ENCODE peak calls at places on chromosomes 16 and 17, in seven cellular contexts. D is IMR-90, M is H9, L is H1, V is mesenchymal stem cell, J is neuronal stem cell, Q is trophoblast cell. H is an unnamed sample.

GRCh38 chr17:81287155-81287554 is 8.0 kb downstream of the SLC38A10 start:
- DNase-seq in D (no peak), M (no peak), L (no peak), V (no peak), J (no peak), Q (no peak), H (no peak)

GRCh38 chr17:41865596-41865893 is 322 bp upstream of the KLHL11 start:
- DNase-seq in D (no peak), M (no peak), L (no peak), V (no peak), J (no peak), Q (peak; percentile 98), H (no peak)

GRCh38 chr17:56373981-56374380 is 219.5 kb upstream of the NOG start:
- DNase-seq in D (no peak), M (no peak), L (no peak), V (no peak), J (no peak), Q (no peak), H (peak; percentile 21)

GRCh38 chr17:50472286-50472685 is 3.6 kb upstream of the CHAD start:
- DNase-seq in D (no peak), M (no peak), L (no peak), V (no peak), J (no peak), Q (no peak), H (no peak)

GRCh38 chr16:1707193-1707790 is 1.3 kb downstream of the MAPK8IP3 start:
- DNase-seq in D (peak; percentile 40), M (no peak), L (no peak), V (peak; percentile 62), J (no peak), Q (no peak), H (peak; percentile 20)

GRCh38 chr17:17580662-17581470 is 10.6 kb downstream of the PEMT start:
- DNase-seq in D (peak; percentile 27), M (no peak), L (no peak), V (peak; percentile 13), J (no peak), Q (peak; percentile 75), H (no peak)

GRCh38 chr17:37488009-37488604 is 1.6 kb upstream of the DUSP14 start:
- DNase-seq in D (peak; percentile 99), M (no peak), L (no peak), V (peak; percentile 99), J (no peak), Q (peak; percentile 92), H (peak; percentile 83)

GRCh38 chr17:57109393-57110151 is 24.5 kb downstream of the AKAP1 start:
- DNase-seq in D (peak; percentile 5), M (peak; percentile 62), L (no peak), V (no peak), J (no peak), Q (no peak), H (peak; percentile 85)

GRCh38 chr17:78751447-78752067 is 30.5 kb downstream of the CYTH1 start:
- DNase-seq in D (no peak), M (no peak), L (no peak), V (no peak), J (no peak), Q (no peak), H (no peak)

GRCh38 chr16:57800213-57801097 is 1.8 kb downstream of the KIFC3 start:
- DNase-seq in D (no peak), M (no peak), L (no peak), V (peak; percentile 24), J (no peak), Q (no peak), H (peak; percentile 62)

GRCh38 chr17:41178843-41179616 is 1.0 kb upstream of the KRTAP4-2 start:
- DNase-seq in D (peak; percentile 15), M (no peak), L (no peak), V (no peak), J (no peak), Q (no peak), H (no peak)

GRCh38 chr17:72441899-72442298 is 321.1 kb downstream of the SOX9 start:
- DNase-seq in D (no peak), M (no peak), L (no peak), V (no peak), J (no peak), Q (no peak), H (no peak)

GRCh38 chr17:59666235-59666634 is 41.0 kb downstream of the PTRH2 start:
- DNase-seq in D (no peak), M (no peak), L (no peak), V (no peak), J (no peak), Q (no peak), H (no peak)

GRCh38 chr16:87464691-87465300 is 28.0 kb downstream of the ZCCHC14 start:
- DNase-seq in D (peak; percentile 96), M (no peak), L (no peak), V (peak; percentile 100), J (no peak), Q (peak; percentile 91), H (no peak)

GRCh38 chr16:53098526-53099317 is 43.9 kb downstream of the CHD9 start:
- DNase-seq in D (peak; percentile 96), M (peak; percentile 67), L (peak; percentile 66), V (peak; percentile 96), J (peak; percentile 44), Q (peak; percentile 85), H (peak; percentile 75)

GRCh38 chr17:8785547-8786412 is 13.4 kb downstream of the MFSD6L start:
- DNase-seq in D (peak; percentile 56), M (peak; percentile 94), L (peak; percentile 99), V (peak; percentile 58), J (peak; percentile 81), Q (peak; percentile 76), H (peak; percentile 89)

GRCh38 chr16:3511286-3512180 is 10.7 kb downstream of the CLUAP1 start:
- DNase-seq in D (no peak), M (peak; percentile 24), L (no peak), V (no peak), J (no peak), Q (no peak), H (no peak)

GRCh38 chr16:12899529-12900168 is 1.7 kb upstream of the SHISA9 start:
- DNase-seq in D (no peak), M (no peak), L (no peak), V (no peak), J (no peak), Q (no peak), H (no peak)

GRCh38 chr17:41060052-41060604 is at the start of gene KRTAP2-3:
- DNase-seq in D (peak; percentile 97), M (no peak), L (no peak), V (peak; percentile 82), J (no peak), Q (peak; percentile 89), H (peak; percentile 64)

GRCh38 chr16:53056528-53056881 is 1.7 kb downstream of the CHD9 start:
- DNase-seq in D (peak; percentile 66), M (no peak), L (no peak), V (peak; percentile 67), J (no peak), Q (no peak), H (no peak)

DNA sequence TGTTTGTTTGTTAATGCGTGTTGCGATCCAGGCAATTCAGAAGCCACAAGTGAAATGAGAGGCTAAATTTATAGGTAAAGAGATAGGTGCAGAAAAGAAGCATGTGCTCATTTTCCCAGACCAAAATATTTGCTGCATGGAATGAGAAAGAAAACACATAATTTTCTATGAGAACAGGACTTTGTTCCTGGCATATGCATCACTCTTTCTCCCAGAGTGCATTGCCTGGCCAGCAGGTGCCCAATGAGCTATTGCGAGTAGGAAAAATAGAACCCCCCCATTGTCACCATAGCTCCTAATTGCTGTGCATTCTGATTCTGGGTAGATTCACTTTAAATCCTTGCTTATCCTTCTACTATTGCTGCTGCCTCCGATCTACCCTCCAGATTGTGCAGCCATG is 410.4 kb downstream of the PMP22 start:
- DNase-seq in D (no peak), M (no peak), L (no peak), V (no peak), J (no peak), Q (no peak), H (no peak)
- H3K23ac ChIP-seq in D (no peak overlapping the region), M (no peak overlapping the region), L (no peak overlapping the region), V (no peak overlapping the region), J (no peak overlapping the region), Q (no peak overlapping the region), H (no peak overlapping the region)

GRCh38 chr17:43994272-43995149 is 9.9 kb upstream of the NAGS start:
- DNase-seq in D (peak; percentile 37), M (peak; percentile 86), L (peak; percentile 92), V (peak; percentile 66), J (no peak), Q (peak; percentile 37), H (peak; percentile 62)

GRCh38 chr17:43995150-43995471 is 9.3 kb upstream of the NAGS start:
- DNase-seq in D (no peak), M (no peak), L (no peak), V (no peak), J (no peak), Q (no peak), H (no peak)

GRCh38 chr17:43988301-43988700 is 16.1 kb upstream of the NAGS start:
- DNase-seq in D (no peak), M (no peak), L (no peak), V (no peak), J (no peak), Q (no peak), H (no peak)

GRCh38 chr17:43987131-43988021 is 17.0 kb upstream of the NAGS start:
- DNase-seq in D (no peak), M (no peak), L (no peak), V (no peak), J (no peak), Q (no peak), H (no peak)

DNA sequence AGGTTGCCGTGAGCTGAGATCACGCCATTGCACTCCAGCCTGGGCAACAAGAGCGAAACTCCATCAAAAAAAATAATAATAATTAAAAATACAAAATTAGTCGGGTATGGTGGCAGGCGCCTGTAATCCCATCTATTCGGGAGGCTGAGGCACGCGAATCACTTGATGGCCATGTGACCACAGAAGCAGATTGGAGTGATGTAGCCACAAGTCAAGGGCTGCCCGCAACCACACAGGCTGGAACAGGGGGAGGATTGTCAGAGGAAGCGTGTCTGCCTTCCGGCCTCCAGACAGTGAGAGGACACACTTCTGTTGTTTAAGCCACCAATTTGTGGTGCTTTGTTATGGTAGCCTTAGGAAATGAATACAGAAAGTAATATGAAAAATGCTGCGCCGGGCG is 11.8 kb upstream of the NAGS start:
- DNase-seq in D (no peak), M (no peak), L (no peak), V (no peak), J (no peak), Q (no peak), H (no peak)
- H3K4ac ChIP-seq in D (no peak overlapping the region), M (no peak overlapping the region), L (no peak overlapping the region), V (no peak overlapping the region), J (no peak overlapping the region), Q (no peak overlapping the region), H (no peak overlapping the region)

GRCh38 chr17:48231995-48232729 is 124.6 kb downstream of the SNX11 start:
- DNase-seq in D (no peak), M (no peak), L (no peak), V (no peak), J (no peak), Q (no peak), H (no peak)
- H3K23ac ChIP-seq in D (no peak overlapping the region), M (no peak overlapping the region), L (no peak overlapping the region), V (no peak overlapping the region), J (no peak overlapping the region), Q (no peak overlapping the region), H (no peak overlapping the region)

GRCh38 chr17:51491416-51491815 is 231.1 kb downstream of the UTP18 start:
- DNase-seq in D (no peak), M (no peak), L (no peak), V (no peak), J (no peak), Q (no peak), H (no peak)

GRCh38 chr17:51487947-51488346 is 227.6 kb downstream of the UTP18 start:
- DNase-seq in D (no peak), M (peak; percentile 79), L (peak; percentile 69), V (no peak), J (peak; percentile 26), Q (no peak), H (peak; percentile 78)

GRCh38 chr17:51496378-51496777 is 236.0 kb downstream of the UTP18 start:
- DNase-seq in D (no peak), M (no peak), L (no peak), V (no peak), J (no peak), Q (no peak), H (no peak)

GRCh38 chr17:51493206-51493605 is 232.9 kb downstream of the UTP18 start:
- DNase-seq in D (no peak), M (no peak), L (no peak), V (no peak), J (no peak), Q (no peak), H (no peak)
- H3K4ac ChIP-seq in D (no peak overlapping the region), M (no peak overlapping the region), L (no peak overlapping the region), V (no peak overlapping the region), J (no peak overlapping the region), Q (no peak overlapping the region), H (no peak overlapping the region)